ENCODE peak calls at places on chromosomes 7 and 10, in five cellular contexts. W is cardiac fibroblast, C is thoracic aorta, U is H1, R is adipocyte. X is an unnamed sample.

GRCh38 chr7:36405409-36405803 is 15.7 kb downstream of the ANLN start:
- DNase-seq in W (no peak), R (no peak), C (no peak), U (no peak), X (no peak)

GRCh38 chr10:106499448-106499847 is 665.1 kb downstream of the SORCS1 start:
- DNase-seq in C (no peak), R (no peak), U (no peak), W (no peak), X (no peak)

GRCh38 chr7:21898265-21898930 is 47.3 kb downstream of the CDCA7L start:
- DNase-seq in R (no peak), C (no peak), W (no peak), U (no peak), X (no peak)

GRCh38 chr7:17774248-17774647 is 166.0 kb downstream of the SNX13 start:
- DNase-seq in W (peak; percentile 93), U (no peak), R (peak; percentile 57), C (no peak), X (no peak)

GRCh38 chr7:116408166-116408565 is 91.4 kb upstream of the CAV2 start:
- DNase-seq in C (no peak), R (no peak), W (no peak), U (no peak), X (no peak)

GRCh38 chr10:110141747-110142625 is 65.4 kb upstream of the MXI1 start:
- DNase-seq in W (no peak), C (no peak), R (peak; percentile 23), U (no peak), X (no peak)

GRCh38 chr10:62050941-62051433 is 149.5 kb downstream of the ARID5B start:
- DNase-seq in U (no peak), R (peak; percentile 86), C (peak; percentile 73), W (peak; percentile 98), X (peak; percentile 92)

GRCh38 chr7:3835102-3835501 is 534.0 kb downstream of the SDK1 start:
- DNase-seq in C (no peak), R (no peak), W (peak; percentile 28), U (no peak), X (no peak)

GRCh38 chr7:125485223-125485622 is 555.6 kb upstream of the POT1 start:
- DNase-seq in C (no peak), U (no peak), W (no peak), R (no peak), X (no peak)

GRCh38 chr7:22591271-22591670 is 91.3 kb upstream of the STEAP1B start:
- DNase-seq in U (no peak), R (no peak), W (peak; percentile 55), C (no peak), X (no peak)

GRCh38 chr7:110922906-110923305 is 168.0 kb upstream of the LRRN3 start:
- DNase-seq in U (no peak), R (peak; percentile 70), W (peak; percentile 88), C (no peak), X (no peak)

GRCh38 chr10:109174526-109174925 is 748.8 kb downstream of the XPNPEP1 start:
- DNase-seq in W (no peak), U (no peak), R (no peak), C (no peak), X (no peak)

GRCh38 chr7:101815826-101816488 is 1.5 kb upstream of the CUX1 start:
- DNase-seq in R (peak; percentile 89), W (peak; percentile 79), U (peak; percentile 33), C (no peak), X (no peak)

GRCh38 chr7:38451840-38452239 is 178.4 kb upstream of the TARP start:
- DNase-seq in U (no peak), R (peak; percentile 71), W (peak; percentile 67), C (no peak), X (peak; percentile 12)

GRCh38 chr10:72173635-72174296 is 42.0 kb upstream of the ANAPC16 start:
- DNase-seq in W (peak; percentile 14), U (no peak), R (peak; percentile 55), C (no peak), X (peak; percentile 92)

GRCh38 chr10:56317603-56318002 is 43.5 kb downstream of the ZWINT start:
- DNase-seq in C (no peak), R (no peak), W (no peak), U (no peak), X (no peak)

GRCh38 chr7:129163875-129164544 is 19.5 kb downstream of the TSPAN33 start:
- DNase-seq in W (peak; percentile 81), C (no peak), R (peak; percentile 87), U (no peak), X (peak; percentile 27)

GRCh38 chr10:71383972-71384687 is 12.6 kb upstream of the CDH23 start:
- DNase-seq in W (peak; percentile 52), R (peak; percentile 72), C (no peak), U (peak; percentile 58), X (peak; percentile 45)

GRCh38 chr7:109844362-109844761 is 1246.6 kb upstream of the LRRN3 start:
- DNase-seq in C (no peak), R (peak; percentile 29), W (peak; percentile 9), U (no peak), X (no peak)

GRCh38 chr7:13980474-13980873 is 9.0 kb downstream of the ETV1 start:
- DNase-seq in C (no peak), W (no peak), R (no peak), U (no peak), X (no peak)

GRCh38 chr10:50464004-50464409 is 159.7 kb downstream of the SGMS1 start:
- DNase-seq in U (no peak), R (peak; percentile 50), C (no peak), W (peak; percentile 10), X (no peak)

GRCh38 chr10:118800920-118801319 is 46.1 kb upstream of the CACUL1 start:
- DNase-seq in R (peak; percentile 37), C (no peak), U (no peak), W (peak; percentile 11), X (no peak)

GRCh38 chr7:149495785-149496641 is 1.6 kb downstream of the ZNF746 start:
- DNase-seq in U (no peak), C (peak; percentile 71), W (peak; percentile 86), R (peak; percentile 84), X (no peak)

GRCh38 chr10:13593560-13593959 is 6.8 kb downstream of the PRPF18 start:
- DNase-seq in W (peak; percentile 70), R (no peak), C (no peak), U (no peak), X (no peak)

GRCh38 chr10:95517536-95518454 is 43.4 kb downstream of the SORBS1 start:
- DNase-seq in R (no peak), W (peak; percentile 66), U (no peak), C (no peak), X (no peak)

GRCh38 chr10:28946479-28946878 is 269.2 kb downstream of the BAMBI start:
- DNase-seq in C (no peak), U (no peak), W (peak; percentile 76), R (peak; percentile 65), X (no peak)

GRCh38 chr10:101817542-101818118 is 614 bp downstream of the OGA start:
- DNase-seq in W (peak; percentile 97), U (no peak), R (peak; percentile 95), C (peak; percentile 84), X (no peak)

GRCh38 chr7:44184221-44184873 is 4.9 kb downstream of the GCK start:
- DNase-seq in W (peak; percentile 84), R (peak; percentile 76), C (no peak), U (peak; percentile 15), X (peak; percentile 86)

GRCh38 chr7:102230593-102230992 is 56.1 kb upstream of the SH2B2 start:
- DNase-seq in U (no peak), C (no peak), R (peak; percentile 14), W (peak; percentile 75), X (no peak)

GRCh38 chr7:159102681-159103381 is 41.8 kb downstream of the VIPR2 start:
- DNase-seq in W (no peak), U (no peak), R (no peak), C (no peak), X (no peak)

GRCh38 chr7:155682484-155682883 is 38.0 kb downstream of the RBM33 start:
- DNase-seq in C (no peak), U (no peak), R (no peak), W (no peak), X (no peak)

GRCh38 chr7:150396426-150397375 is 17.6 kb downstream of the ZNF775 start:
- DNase-seq in R (no peak), U (no peak), W (no peak), C (no peak), X (no peak)

GRCh38 chr10:14276200-14276599 is 54.5 kb downstream of the FRMD4A start:
- DNase-seq in R (no peak), W (no peak), C (no peak), U (no peak), X (no peak)

GRCh38 chr10:17232276-17232987 is 4.4 kb downstream of the VIM start:
- DNase-seq in U (no peak), R (peak; percentile 37), C (no peak), W (peak; percentile 58), X (no peak)
- H3K4me3 ChIP-seq in U (no peak overlapping the region), R (peak overlapping the region; percentile 90), C (peak overlapping the region; percentile 96), W (peak overlapping the region; percentile 96), X (peak overlapping the region; percentile 88)

GRCh38 chr10:33334839-33335549 is 527 bp upstream of the NRP1 start:
- DNase-seq in C (no peak), U (no peak), W (peak; percentile 91), R (peak; percentile 94), X (no peak)

GRCh38 chr10:33335800-33336605 is 1.5 kb upstream of the NRP1 start:
- DNase-seq in R (peak; percentile 84), U (no peak), C (no peak), W (peak; percentile 74), X (no peak)

GRCh38 chr10:33335550-33335799 is 1.0 kb upstream of the NRP1 start:
- DNase-seq in U (no peak), R (peak; percentile 68), C (no peak), W (no peak), X (no peak)

GRCh38 chr10:33333260-33334169 is 952 bp downstream of the NRP1 start:
- DNase-seq in W (peak; percentile 45), R (peak; percentile 56), U (no peak), C (no peak), X (no peak)

GRCh38 chr10:33334170-33334838 is at the start of gene NRP1:
- DNase-seq in C (no peak), U (no peak), R (peak; percentile 60), W (no peak), X (no peak)
- H3K4me3 ChIP-seq in C (peak within 1 kb of the TSS; percentile 94), U (peak within 1 kb of the TSS; percentile 63), R (peak within 1 kb of the TSS; percentile 94), W (peak within 1 kb of the TSS; percentile 88), X (peak within 1 kb of the TSS; percentile 95)

DNA sequence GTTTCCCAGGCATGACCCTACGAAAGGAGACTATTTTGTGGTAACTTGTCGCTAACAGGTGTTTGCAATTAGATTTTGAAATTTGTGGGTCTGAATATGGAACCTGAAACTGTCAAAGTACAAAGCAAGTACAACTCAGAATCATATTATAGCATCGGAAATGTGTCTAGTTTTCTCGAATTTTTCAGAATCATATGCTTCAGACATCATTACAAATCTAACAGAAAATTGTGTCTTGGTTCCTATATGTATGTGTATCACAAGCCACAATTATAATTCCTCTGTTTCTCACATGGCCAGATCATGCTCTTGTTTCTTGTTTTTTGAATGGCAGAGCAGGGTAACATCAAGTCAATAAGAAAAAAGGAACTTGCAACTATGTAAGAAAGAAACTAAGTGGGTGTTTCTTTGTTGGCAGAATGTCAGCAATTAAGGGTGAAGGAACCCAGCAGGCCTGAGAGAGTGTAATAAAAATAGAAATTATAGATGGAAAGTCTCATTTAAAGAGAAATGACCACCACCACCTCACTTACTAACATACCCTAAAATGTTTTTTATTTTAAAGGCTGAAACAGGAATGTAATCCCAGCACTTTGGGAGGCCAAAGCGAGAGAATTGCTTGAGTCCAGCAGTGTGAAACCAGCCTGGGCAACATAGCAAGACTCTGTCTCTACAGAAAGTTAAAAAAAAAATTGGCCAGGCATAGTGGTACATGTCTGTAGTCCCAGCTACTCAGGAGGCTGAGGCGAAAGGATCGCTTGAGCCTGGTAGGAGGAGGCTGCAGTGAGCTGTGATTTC is 51.3 kb downstream of the PRTFDC1 start:
- DNase-seq in R (peak; percentile 34), U (no peak), W (no peak), C (no peak), X (no peak)
- H3K4me3 ChIP-seq in R (peak overlapping the region; percentile 46), U (no peak overlapping the region), W (no peak overlapping the region), C (no peak overlapping the region), X (no peak overlapping the region)

GRCh38 chr10:124632064-124632531 is 112.1 kb downstream of the FAM53B start:
- DNase-seq in U (no peak), W (no peak), C (no peak), R (no peak), X (no peak)
- H3K4me3 ChIP-seq in U (no peak overlapping the region), W (no peak overlapping the region), C (no peak overlapping the region), R (no peak overlapping the region), X (no peak overlapping the region)